ENCODE peak calls at places on chromosomes 13 and 19, in five cellular contexts. G is hepatocyte, Q is COR-L47, L is upper lobe of right lung, Y is iris pigment epithelial cell. V is an unnamed sample.

GRCh38 chr19:24004166-24004565 is 82.8 kb upstream of the ZNF254 start:
- DNase-seq in G (no peak), Q (no peak), L (no peak), Y (no peak), V (no peak)

GRCh38 chr13:93416943-93417342 is 190.3 kb downstream of the GPC6 start:
- DNase-seq in G (no peak), Q (no peak), L (no peak), Y (peak; percentile 10), V (no peak)

GRCh38 chr19:7934766-7935165 is 8.7 kb downstream of the TIMM44 start:
- DNase-seq in G (no peak), Q (no peak), L (no peak), Y (no peak), V (no peak)

GRCh38 chr13:37105251-37105714 is at the start of gene CSNK1A1L:
- DNase-seq in G (no peak), Q (no peak), L (no peak), Y (no peak), V (no peak)

GRCh38 chr19:48702701-48703100 is 6.9 kb downstream of the FUT2 start:
- DNase-seq in G (no peak), Q (no peak), L (no peak), Y (no peak), V (no peak)

GRCh38 chr13:80783926-80784325 is 443.0 kb upstream of the SPRY2 start:
- DNase-seq in G (no peak), Q (no peak), L (no peak), Y (peak; percentile 19), V (no peak)

GRCh38 chr19:10987621-10988297 is 26.9 kb downstream of the SMARCA4 start:
- DNase-seq in G (no peak), Q (no peak), L (no peak), Y (no peak), V (no peak)

GRCh38 chr19:17951151-17952040 is 15.5 kb upstream of the KCNN1 start:
- DNase-seq in G (no peak), Q (no peak), L (no peak), Y (no peak), V (no peak)

GRCh38 chr19:38514812-38515633 is 81.5 kb downstream of the RYR1 start:
- DNase-seq in G (peak; percentile 76), Q (no peak), L (peak; percentile 86), Y (peak; percentile 48), V (peak; percentile 29)

GRCh38 chr19:52211203-52211602 is 21.4 kb downstream of the PPP2R1A start:
- DNase-seq in G (no peak), Q (no peak), L (no peak), Y (no peak), V (no peak)

GRCh38 chr19:48629297-48629598 is 7.9 kb downstream of the DBP start:
- DNase-seq in G (no peak), Q (no peak), L (peak; percentile 66), Y (no peak), V (no peak)

GRCh38 chr13:28136916-28137315 is 1.4 kb upstream of the PAN3 start:
- DNase-seq in G (peak; percentile 6), Q (no peak), L (no peak), Y (no peak), V (no peak)

GRCh38 chr19:40217921-40218890 is at the start of gene TTC9B:
- DNase-seq in G (peak; percentile 67), Q (no peak), L (no peak), Y (peak; percentile 13), V (no peak)

GRCh38 chr13:106349080-106349841 is 186.2 kb downstream of the EFNB2 start:
- DNase-seq in G (peak; percentile 61), Q (peak; percentile 95), L (peak; percentile 69), Y (peak; percentile 40), V (no peak)

GRCh38 chr13:67855837-67856238 is 625.7 kb upstream of the PCDH9 start:
- DNase-seq in G (no peak), Q (no peak), L (no peak), Y (no peak), V (no peak)

GRCh38 chr13:53201454-53202225 is 173.0 kb downstream of the OLFM4 start:
- DNase-seq in G (peak; percentile 49), Q (no peak), L (peak; percentile 64), Y (no peak), V (no peak)

GRCh38 chr13:26473571-26474230 is 83.8 kb upstream of the WASF3 start:
- DNase-seq in G (no peak), Q (no peak), L (no peak), Y (no peak), V (no peak)

GRCh38 chr19:42069619-42070293 is at the start of gene GRIK5:
- DNase-seq in G (peak; percentile 35), Q (no peak), L (no peak), Y (no peak), V (no peak)

GRCh38 chr13:114318624-114319023 is 4.3 kb downstream of the CHAMP1 start:
- DNase-seq in G (no peak), Q (no peak), L (no peak), Y (no peak), V (no peak)

GRCh38 chr19:54024660-54025059 is 33.2 kb downstream of the CACNG6 start:
- DNase-seq in G (no peak), Q (no peak), L (no peak), Y (no peak), V (no peak)

GRCh38 chr19:6100284-6100915 is 9.9 kb downstream of the RFX2 start:
- DNase-seq in G (no peak), Q (no peak), L (peak; percentile 70), Y (no peak), V (no peak)

GRCh38 chr13:112679932-112680677 is 9.7 kb upstream of the ATP11A start:
- DNase-seq in G (peak; percentile 4), Q (no peak), L (peak; percentile 66), Y (no peak), V (no peak)

GRCh38 chr19:45439569-45440258 is 16.0 kb upstream of the ERCC1 start:
- DNase-seq in G (peak; percentile 91), Q (peak; percentile 66), L (peak; percentile 91), Y (peak; percentile 78), V (no peak)

GRCh38 chr13:65468628-65469027 is 1761.5 kb downstream of the PCDH9 start:
- DNase-seq in G (no peak), Q (no peak), L (no peak), Y (peak; percentile 82), V (peak; percentile 34)

GRCh38 chr13:99972190-99972731 is 694 bp upstream of the ZIC5 start:
- DNase-seq in G (no peak), Q (no peak), L (no peak), Y (no peak), V (no peak)

GRCh38 chr13:35393886-35394285 is 82.6 kb downstream of the MAB21L1 start:
- DNase-seq in G (no peak), Q (no peak), L (no peak), Y (no peak), V (no peak)

GRCh38 chr19:45362291-45362690 is 8.1 kb downstream of the ERCC2 start:
- DNase-seq in G (no peak), Q (no peak), L (no peak), Y (no peak), V (no peak)

GRCh38 chr13:108120332-108120731 is 95.0 kb downstream of the LIG4 start:
- DNase-seq in G (no peak), Q (no peak), L (no peak), Y (no peak), V (no peak)

GRCh38 chr19:32404939-32405430 is 585 bp upstream of the DPY19L3 start:
- DNase-seq in G (peak; percentile 58), Q (peak; percentile 18), L (peak; percentile 87), Y (peak; percentile 35), V (no peak)

GRCh38 chr19:10764340-10764894 is 46.5 kb downstream of the DNM2 start:
- DNase-seq in G (peak; percentile 60), Q (no peak), L (no peak), Y (no peak), V (no peak)

GRCh38 chr13:43232866-43233265 is 209.5 kb downstream of the DNAJC15 start:
- DNase-seq in G (no peak), Q (no peak), L (no peak), Y (peak; percentile 77), V (no peak)

GRCh38 chr13:94598281-94598680 is 2.3 kb upstream of the TGDS start:
- DNase-seq in G (no peak), Q (no peak), L (no peak), Y (peak; percentile 23), V (no peak)

GRCh38 chr19:1408300-1409203 is 1.2 kb downstream of the DAZAP1 start:
- DNase-seq in G (peak; percentile 70), Q (no peak), L (peak; percentile 84), Y (peak; percentile 73), V (no peak)

GRCh38 chr13:98405690-98406344 is 171.1 kb downstream of the STK24 start:
- DNase-seq in G (no peak), Q (peak; percentile 80), L (no peak), Y (no peak), V (no peak)

GRCh38 chr19:28960986-28961705 is 251.8 kb downstream of the UQCRFS1 start:
- DNase-seq in G (no peak), Q (no peak), L (no peak), Y (peak; percentile 23), V (no peak)

GRCh38 chr13:85833938-85834337 is 34.7 kb upstream of the SLITRK6 start:
- DNase-seq in G (no peak), Q (no peak), L (no peak), Y (no peak), V (no peak)

GRCh38 chr13:67966065-67966464 is 735.9 kb upstream of the PCDH9 start:
- DNase-seq in G (no peak), Q (no peak), L (no peak), Y (no peak), V (no peak)

GRCh38 chr19:45187421-45188100 is 9.0 kb downstream of the BLOC1S3 start:
- DNase-seq in G (peak; percentile 61), Q (peak; percentile 15), L (no peak), Y (no peak), V (no peak)

V was measured in retinal pigment epithelial cell.